ENCODE peak calls at places on chromosome 19, in ten cellular contexts. I is PC-9; K is CD8-positive, alpha-beta T cell; W is Peyer's patch; U is heart left ventricle; V is ascending aorta; T is left ventricle myocardium inferior; H is neural progenitor cell; O is body of pancreas; C is A549. A is an unnamed sample.

GRCh38 chr19:49746206-49746958 is 16.7 kb downstream of the TSKS start:
- DNase-seq in T (peak; percentile 38), W (no peak), C (peak; percentile 67), H (peak; percentile 61), U (peak; percentile 79), V (peak; percentile 74), O (peak; percentile 22), I (no peak), K (no peak), A (peak; percentile 70)

GRCh38 chr19:35268546-35269424 is at the start of gene USF2:
- DNase-seq in I (peak; percentile 72), C (peak; percentile 97), O (peak; percentile 79), K (peak; percentile 78), T (peak; percentile 78), H (peak; percentile 89), U (peak; percentile 89), W (peak; percentile 82), V (peak; percentile 76), A (peak; percentile 86)

GRCh38 chr19:17423429-17424208 is 3.8 kb downstream of the MVB12A start:
- DNase-seq in H (no peak), C (no peak), V (no peak), T (no peak), O (no peak), I (no peak), U (no peak), W (no peak), K (no peak), A (no peak)

GRCh38 chr19:2867025-2867991 is at the start of gene ZNF556:
- DNase-seq in I (peak; percentile 2), U (no peak), H (no peak), O (peak; percentile 17), C (no peak), K (no peak), W (no peak), V (no peak), T (no peak), A (no peak)

GRCh38 chr19:3383121-3383722 is 16.8 kb downstream of the NFIC start:
- DNase-seq in H (no peak), O (no peak), C (no peak), K (no peak), I (no peak), V (no peak), U (no peak), T (peak; percentile 63), W (no peak), A (no peak)

GRCh38 chr19:40278361-40279045 is 6.6 kb downstream of the AKT2 start:
- DNase-seq in U (no peak), O (no peak), V (no peak), T (no peak), W (no peak), H (no peak), C (no peak), I (no peak), K (no peak), A (peak; percentile 34)

GRCh38 chr19:7450243-7451223 is 38.3 kb downstream of the PEX11G start:
- DNase-seq in C (no peak), K (no peak), I (no peak), H (peak; percentile 36), T (no peak), W (no peak), U (no peak), V (no peak), O (no peak), A (no peak)

GRCh38 chr19:2015611-2015950 is at the start of gene BTBD2:
- DNase-seq in U (no peak), K (peak; percentile 64), H (no peak), C (no peak), I (no peak), W (peak; percentile 45), T (no peak), V (no peak), O (peak; percentile 59), A (peak; percentile 51)

GRCh38 chr19:5624741-5625140 is 1.9 kb downstream of the SAFB start:
- DNase-seq in H (peak; percentile 33), W (no peak), V (peak; percentile 52), T (no peak), K (no peak), U (no peak), I (no peak), O (no peak), C (no peak), A (no peak)

GRCh38 chr19:49362048-49362925 is at the start of gene TEAD2:
- DNase-seq in W (peak; percentile 27), T (peak; percentile 86), O (peak; percentile 71), V (peak; percentile 85), I (peak; percentile 66), C (peak; percentile 86), K (no peak), U (peak; percentile 87), H (peak; percentile 90), A (peak; percentile 72)

GRCh38 chr19:14167594-14168138 is 31.3 kb upstream of the ASF1B start:
- DNase-seq in W (peak; percentile 25), V (no peak), O (no peak), H (no peak), I (no peak), C (no peak), T (no peak), U (no peak), K (peak; percentile 71), A (no peak)

GRCh38 chr19:55149078-55150003 is at the start of gene TNNT1:
- DNase-seq in V (no peak), K (no peak), O (no peak), U (peak; percentile 61), C (no peak), W (no peak), T (peak; percentile 36), I (peak; percentile 47), H (peak; percentile 78), A (no peak)

GRCh38 chr19:27775395-27775794 is 1437.6 kb downstream of the UQCRFS1 start:
- DNase-seq in C (no peak), I (no peak), O (no peak), V (no peak), W (no peak), U (no peak), H (no peak), K (no peak), T (no peak), A (no peak)

GRCh38 chr19:13173129-13173737 is 23.0 kb downstream of the IER2 start:
- DNase-seq in V (no peak), W (no peak), I (no peak), H (no peak), O (no peak), U (no peak), K (no peak), C (no peak), T (no peak), A (no peak)

GRCh38 chr19:6225232-6225635 is 54.5 kb downstream of the MLLT1 start:
- DNase-seq in T (no peak), C (no peak), U (no peak), V (no peak), H (no peak), K (no peak), O (no peak), I (no peak), W (no peak), A (peak; percentile 32)

GRCh38 chr19:53546766-53547541 is 9.0 kb downstream of the ZNF331 start:
- DNase-seq in H (no peak), V (no peak), I (no peak), C (no peak), O (no peak), U (no peak), T (no peak), W (no peak), K (no peak), A (no peak)

GRCh38 chr19:12065100-12065538 is 588 bp downstream of the ZNF844 start:
- DNase-seq in H (no peak), I (peak; percentile 6), K (peak; percentile 55), U (no peak), O (no peak), C (no peak), T (peak; percentile 22), V (peak; percentile 63), W (no peak), A (no peak)

GRCh38 chr19:593055-593454 is 3.4 kb downstream of the HCN2 start:
- DNase-seq in I (no peak), O (no peak), T (no peak), C (no peak), W (no peak), K (no peak), U (no peak), H (no peak), V (no peak), A (no peak)
- H3K27ac ChIP-seq in I (no peak overlapping the region), O (no peak overlapping the region), T (no peak overlapping the region), C (no peak overlapping the region), W (no peak overlapping the region), K (no peak overlapping the region), U (no peak overlapping the region), H (no peak overlapping the region), V (no peak overlapping the region), A (no peak overlapping the region)

DNA sequence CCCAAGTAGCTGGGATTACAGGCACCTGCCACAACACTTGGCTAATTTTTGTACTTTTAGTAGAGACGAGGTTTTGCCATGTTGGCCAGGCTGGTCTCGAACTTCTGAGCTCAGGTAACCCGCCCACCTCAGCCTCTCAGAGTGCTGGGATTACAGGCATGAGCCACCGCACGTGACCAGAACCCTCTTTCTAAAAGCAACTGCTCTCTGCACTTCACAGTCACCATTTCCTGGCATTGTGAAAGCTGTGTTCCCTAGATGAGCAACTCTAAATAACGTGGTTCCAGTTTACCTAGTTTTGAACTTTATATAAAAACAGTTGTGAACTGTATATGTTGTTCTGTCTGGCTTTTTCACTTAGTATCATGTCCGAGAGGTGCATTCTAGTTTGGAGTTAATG is 152.9 kb downstream of the SIPA1L3 start:
- DNase-seq in K (no peak), O (no peak), H (no peak), U (no peak), V (no peak), W (peak; percentile 49), C (no peak), T (no peak), I (no peak), A (no peak)
- TF ChIP-seq CTCF in K (no peak), O (no peak), H (no peak), U (no peak), V (no peak), W (no peak), C (no peak), T (no peak), I (no peak), A (no peak)

DNA sequence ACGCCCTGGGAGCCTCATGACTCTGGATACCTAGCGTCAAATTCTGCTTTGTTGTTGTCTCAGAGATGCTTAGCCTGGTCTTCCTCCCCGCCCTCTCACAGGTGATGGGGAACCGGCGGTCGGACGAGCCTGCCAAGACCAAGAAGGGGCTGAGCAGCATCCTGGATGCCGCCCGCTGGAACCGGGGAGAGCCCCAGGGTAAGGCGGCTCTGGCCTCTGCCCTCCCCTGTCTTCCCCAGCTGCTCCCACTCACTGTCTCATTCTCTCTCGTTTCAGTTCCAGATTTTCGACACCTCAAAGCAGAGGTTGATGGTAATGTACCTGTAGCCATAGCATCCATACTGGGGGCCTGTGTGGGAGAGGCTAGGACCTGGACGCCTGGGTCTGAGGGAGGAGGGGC is 11.4 kb downstream of the ARHGEF1 start:
- DNase-seq in H (no peak), I (no peak), U (no peak), T (no peak), O (no peak), K (no peak), W (no peak), C (no peak), V (no peak), A (no peak)
- H3K4me1 ChIP-seq in H (no peaks in the 10 kb centered on the region), I (no peaks in the 10 kb centered on the region), U (no peaks in the 10 kb centered on the region), T (no peaks in the 10 kb centered on the region), O (no peaks in the 10 kb centered on the region), K (peaks cover 91% of the 10 kb centered on the region), W (no peaks in the 10 kb centered on the region), C (peaks cover 14% of the 10 kb centered on the region), V (no peaks in the 10 kb centered on the region), A (peaks cover 6% of the 10 kb centered on the region)

GRCh38 chr19:32303193-32303592 is 42.2 kb upstream of the ZNF507 start:
- DNase-seq in H (no peak), O (no peak), V (no peak), U (no peak), W (no peak), C (no peak), K (no peak), T (no peak), I (no peak), A (no peak)
- H3K27ac ChIP-seq in H (no peak overlapping the region), O (no peak overlapping the region), V (no peak overlapping the region), U (no peak overlapping the region), W (no peak overlapping the region), C (no peak overlapping the region), K (no peak overlapping the region), T (no peak overlapping the region), I (no peak overlapping the region), A (no peak overlapping the region)

A was measured in lower lobe of right lung.